ENCODE peak calls at places on chromosomes 11 and 22, in eight cellular contexts. I is RWPE2; N is GM12878; G is right lobe of liver; K is CD8-positive, alpha-beta T cell; Z is right atrium auricular region; P is upper lobe of left lung; M is heart right ventricle. X is an unnamed sample.
A peak's percentile ranks its signal among the peaks of the same experiment; 100 is the strongest.

GRCh38 chr22:47164514-47165337 is 402.3 kb downstream of the TBC1D22A start:
- DNase-seq in I (no peak), N (no peak), G (peak; percentile 15), K (no peak), Z (no peak), P (no peak), M (no peak), X (no peak)

GRCh38 chr22:50523458-50523805 is 2.0 kb downstream of the SCO2 start:
- DNase-seq in I (no peak), N (no peak), G (no peak), K (no peak), Z (no peak), P (no peak), M (no peak), X (no peak)

GRCh38 chr22:26751217-26751616 is 93.8 kb downstream of the MIAT start:
- DNase-seq in I (no peak), N (no peak), G (no peak), K (no peak), Z (no peak), P (no peak), M (peak; percentile 48), X (no peak)

GRCh38 chr11:65436412-65437032 is 13.9 kb downstream of the NEAT1 start:
- DNase-seq in I (no peak), N (no peak), G (peak; percentile 23), K (no peak), Z (peak; percentile 58), P (no peak), M (no peak), X (no peak)

GRCh38 chr11:9601041-9601875 is 27.8 kb downstream of the WEE1 start:
- DNase-seq in I (no peak), N (peak; percentile 95), G (no peak), K (no peak), Z (peak; percentile 55), P (no peak), M (peak; percentile 21), X (peak; percentile 18)

GRCh38 chr11:6210274-6210955 is 5.1 kb downstream of the C11orf42 start:
- DNase-seq in I (no peak), N (no peak), G (no peak), K (no peak), Z (no peak), P (no peak), M (no peak), X (no peak)

GRCh38 chr11:75350743-75351540 is 519 bp downstream of the ARRB1 start:
- DNase-seq in I (no peak), N (no peak), G (peak; percentile 75), K (no peak), Z (no peak), P (peak; percentile 58), M (no peak), X (peak; percentile 29)

GRCh38 chr11:57476223-57476882 is 16.0 kb downstream of the RTN4RL2 start:
- DNase-seq in I (no peak), N (no peak), G (peak; percentile 70), K (no peak), Z (no peak), P (peak; percentile 93), M (no peak), X (no peak)

GRCh38 chr11:131918663-131919062 is 548.2 kb downstream of the NTM start:
- DNase-seq in I (no peak), N (no peak), G (no peak), K (no peak), Z (no peak), P (no peak), M (no peak), X (no peak)

GRCh38 chr22:44037519-44038370 is 13.6 kb downstream of the PARVB start:
- DNase-seq in I (peak; percentile 75), N (no peak), G (no peak), K (no peak), Z (peak; percentile 77), P (no peak), M (peak; percentile 55), X (no peak)

GRCh38 chr11:103851166-103851651 is 185.2 kb upstream of the DDI1 start:
- DNase-seq in I (no peak), N (no peak), G (no peak), K (no peak), Z (no peak), P (no peak), M (no peak), X (no peak)

GRCh38 chr11:76700177-76701100 is 29.9 kb upstream of the LRRC32 start:
- DNase-seq in I (no peak), N (no peak), G (peak; percentile 42), K (no peak), Z (no peak), P (no peak), M (no peak), X (no peak)

DNA sequence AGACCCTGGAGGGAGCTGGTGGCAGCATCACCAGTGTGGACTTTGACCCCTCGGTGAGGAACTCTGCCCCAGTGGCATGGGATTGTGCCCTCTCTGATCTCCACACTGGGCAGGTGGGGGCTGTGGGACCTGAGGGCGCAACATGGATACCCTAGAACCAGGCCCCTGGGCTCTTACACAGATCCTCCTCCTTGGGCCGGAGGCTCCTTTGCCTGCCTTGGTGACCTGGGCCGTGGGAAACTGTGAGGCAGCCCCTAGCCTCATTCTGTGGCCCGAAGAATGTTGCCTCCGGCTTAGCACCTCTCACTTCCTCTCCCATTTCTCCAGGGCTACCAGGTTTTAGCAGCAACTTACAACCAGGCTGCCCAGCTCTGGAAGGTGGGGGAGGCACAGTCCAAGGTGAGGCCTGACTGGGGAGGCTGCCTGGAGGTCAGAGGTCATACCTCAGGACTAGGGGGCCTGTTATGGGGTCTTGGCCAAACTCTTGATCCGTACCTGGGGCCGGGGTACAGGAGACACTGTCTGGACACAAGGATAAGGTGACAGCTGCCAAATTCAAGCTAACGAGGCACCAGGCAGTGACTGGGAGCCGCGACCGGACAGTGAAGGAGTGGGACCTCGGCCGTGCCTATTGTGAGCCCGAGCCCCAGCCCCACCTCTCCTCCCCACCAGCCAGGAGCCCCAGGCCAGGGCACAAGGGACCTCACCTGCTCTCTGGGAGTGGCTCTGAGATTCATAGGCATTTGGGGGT is 12.2 kb downstream of the ATG16L2 start:
- DNase-seq in I (no peak), N (no peak), G (no peak), K (no peak), Z (no peak), P (no peak), M (no peak), X (no peak)
- TF ChIP-seq CTCF in I (no peak), N (no peak), G (no peak), K (no peak), Z (no peak), P (no peak), M (no peak), X (no peak)

GRCh38 chr11:73363147-73363546 is 13.1 kb upstream of the RELT start:
- DNase-seq in I (no peak), N (no peak), G (no peak), K (no peak), Z (no peak), P (no peak), M (no peak), X (no peak)

GRCh38 chr11:73366953-73367352 is 9.2 kb upstream of the RELT start:
- DNase-seq in I (no peak), N (no peak), G (no peak), K (no peak), Z (no peak), P (no peak), M (no peak), X (no peak)

GRCh38 chr11:73367482-73368024 is 8.6 kb upstream of the RELT start:
- DNase-seq in I (no peak), N (no peak), G (no peak), K (no peak), Z (no peak), P (no peak), M (no peak), X (no peak)

GRCh38 chr11:73365352-73366264 is 10.6 kb upstream of the RELT start:
- DNase-seq in I (no peak), N (no peak), G (no peak), K (no peak), Z (no peak), P (no peak), M (no peak), X (no peak)

DNA sequence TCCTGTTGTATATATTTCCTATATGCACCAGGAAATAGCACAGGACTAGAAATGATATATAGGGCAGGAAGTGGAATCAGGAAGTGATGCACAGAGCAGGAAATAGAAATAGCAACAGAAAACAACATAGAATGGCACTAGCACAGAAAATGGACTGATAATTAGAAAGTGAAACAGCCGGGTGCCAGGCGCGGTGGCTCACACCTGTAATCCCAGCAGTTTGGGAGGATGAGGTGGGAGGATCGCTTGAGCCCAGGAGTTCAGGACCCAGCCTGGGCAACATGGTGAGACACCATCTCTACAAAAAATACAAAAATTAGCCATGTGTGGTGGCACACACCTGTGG is 10.0 kb upstream of the RELT start:
- DNase-seq in I (no peak), N (no peak), G (no peak), K (no peak), Z (no peak), P (no peak), M (no peak), X (no peak)
- H3K27ac ChIP-seq in I (no peak overlapping the region), N (no peak overlapping the region), G (no peak overlapping the region), K (peak overlapping the region; percentile 65), Z (no peak overlapping the region), P (peak overlapping the region; percentile 58), M (no peak overlapping the region), X (peak overlapping the region; percentile 48)

DNA sequence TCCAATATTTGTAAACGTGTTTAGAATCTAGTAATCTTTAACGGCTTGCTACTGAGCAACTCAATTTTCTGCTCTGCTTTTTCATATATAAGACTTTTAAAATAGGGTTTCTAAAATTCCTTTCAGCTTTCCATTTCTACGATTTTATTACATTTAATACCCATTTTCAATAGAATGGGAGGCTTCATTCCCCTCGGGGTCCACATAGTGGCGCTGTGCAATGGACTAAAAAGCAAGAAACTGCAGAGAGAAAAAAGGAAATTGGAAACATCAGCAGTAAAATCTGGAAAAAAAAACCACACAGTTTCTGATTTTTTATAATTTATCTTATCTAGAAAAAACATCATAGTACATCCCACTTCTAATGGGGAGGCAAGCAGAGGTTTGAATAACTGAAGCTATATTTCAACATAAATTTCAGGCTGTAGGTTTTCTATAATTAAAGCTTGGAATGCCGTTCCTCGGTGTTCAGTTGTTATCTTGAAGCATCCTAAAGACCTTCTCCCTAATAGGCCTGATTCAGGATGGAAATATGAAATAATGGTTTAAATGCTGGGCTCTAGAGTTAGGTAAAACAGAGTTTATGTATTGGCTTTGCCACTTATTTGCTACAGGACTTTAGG is 18.7 kb upstream of the JHY start:
- DNase-seq in I (no peak), N (no peak), G (peak; percentile 30), K (no peak), Z (no peak), P (no peak), M (peak; percentile 35), X (peak; percentile 35)
- H3K27me3 ChIP-seq in I (no peaks in the 10 kb centered on the region), N (no peaks in the 10 kb centered on the region), G (no peaks in the 10 kb centered on the region), K (no peaks in the 10 kb centered on the region), Z (no peaks in the 10 kb centered on the region), P (no peaks in the 10 kb centered on the region), M (peaks cover 12% of the 10 kb centered on the region), X (no peaks in the 10 kb centered on the region)

DNA sequence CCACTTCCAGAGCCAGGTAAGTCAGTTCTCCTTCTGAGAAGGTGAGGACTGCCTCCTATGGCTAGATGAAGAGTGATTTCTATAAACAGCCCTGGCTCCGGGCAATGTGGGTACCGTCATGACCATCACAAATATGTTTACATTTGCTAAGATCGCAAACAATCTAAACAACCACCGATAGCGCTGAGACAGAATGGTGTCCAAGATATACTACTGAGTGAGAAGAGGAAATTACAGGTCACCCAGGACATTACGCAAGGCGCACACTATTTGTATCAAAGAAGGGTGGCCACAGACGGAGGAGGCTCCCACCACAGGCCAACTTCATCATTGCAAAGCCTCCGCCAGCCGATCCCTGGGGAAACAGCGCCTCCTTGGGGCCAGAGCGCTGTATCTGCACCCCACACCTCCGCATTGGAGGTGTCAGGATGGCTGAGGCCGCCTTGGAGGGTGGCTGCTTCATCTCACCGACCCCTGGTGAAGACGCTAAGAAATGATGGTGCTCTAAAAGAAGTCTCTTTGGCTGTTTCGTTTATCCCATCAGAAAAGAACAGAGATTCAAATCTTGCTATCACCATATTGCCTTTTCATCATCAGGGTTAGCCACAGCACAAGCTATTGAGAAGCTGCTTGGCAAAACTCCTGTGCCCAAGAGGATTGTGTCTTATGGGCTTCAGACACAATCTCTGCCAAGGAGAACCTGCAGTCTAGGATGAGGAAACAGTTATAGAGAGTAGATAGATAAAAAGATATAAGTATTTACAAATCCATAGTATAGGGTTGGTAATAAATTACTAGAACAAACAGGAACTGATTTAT is 12.3 kb upstream of the ASRGL1 start:
- DNase-seq in I (no peak), N (no peak), G (peak; percentile 39), K (no peak), Z (no peak), P (peak; percentile 50), M (no peak), X (no peak)
- TF ChIP-seq CTCF in I (no peak), N (peak; percentile 69), G (peak; percentile 19), K (peak; percentile 65), Z (no peak), P (peak; percentile 62), M (peak; percentile 54), X (peak; percentile 37)

X was measured in CD4-positive, alpha-beta T cell.